ENCODE peak calls at places on chromosome 17, in five cellular contexts. W, C, M, E and B are unnamed samples. For H3K4me1, the result is how much of the 10 kb centered on the place peaks cover.

GRCh38 chr17:41315204-41315794 is at the start of gene KRTAP17-1:
- DNase-seq in W (no peak), C (no peak), M (no peak), E (no peak), B (no peak)

GRCh38 chr17:28404812-28405570 is 1.0 kb downstream of the SLC46A1 start:
- DNase-seq in W (no peak), C (no peak), M (no peak), E (no peak), B (no peak)

GRCh38 chr17:75587718-75588545 is at the start of gene MYO15B:
- DNase-seq in W (no peak), C (no peak), M (peak), E (no peak), B (peak)

GRCh38 chr17:55037828-55038227 is 69.3 kb downstream of the STXBP4 start:
- DNase-seq in W (no peak), C (no peak), M (no peak), E (no peak), B (peak)

GRCh38 chr17:41647940-41648410 is 23.6 kb upstream of the KRT17 start:
- DNase-seq in W (peak), C (peak), M (peak), E (peak), B (peak)

GRCh38 chr17:43779145-43780125 is 658 bp upstream of the DUSP3 start:
- DNase-seq in W (no peak), C (no peak), M (no peak), E (peak), B (no peak)

GRCh38 chr17:82006468-82007227 is 16.0 kb downstream of the CENPX start:
- DNase-seq in W (peak), C (no peak), M (peak), E (peak), B (no peak)

GRCh38 chr17:44122825-44123355 is 551 bp downstream of the HDAC5 start:
- DNase-seq in W (no peak), C (no peak), M (no peak), E (no peak), B (no peak)

GRCh38 chr17:50125420-50125997 is 4.5 kb downstream of the SAMD14 start:
- DNase-seq in W (no peak), C (no peak), M (peak), E (no peak), B (no peak)

GRCh38 chr17:11712445-11712844 is 114.2 kb downstream of the DNAH9 start:
- DNase-seq in W (no peak), C (no peak), M (no peak), E (no peak), B (no peak)

GRCh38 chr17:65459667-65460415 is 101.6 kb downstream of the AXIN2 start:
- DNase-seq in W (no peak), C (no peak), M (no peak), E (no peak), B (no peak)

GRCh38 chr17:77214743-77215142 is 74.0 kb downstream of the SEC14L1 start:
- DNase-seq in W (peak), C (peak), M (peak), E (peak), B (no peak)

GRCh38 chr17:2025220-2025621 is at the start of gene RTN4RL1:
- DNase-seq in W (peak), C (peak), M (peak), E (no peak), B (peak)

GRCh38 chr17:32827227-32827626 is 49.7 kb downstream of the MYO1D start:
- DNase-seq in W (no peak), C (no peak), M (no peak), E (no peak), B (no peak)

GRCh38 chr17:42277342-42277712 is 1.1 kb upstream of the STAT5B start:
- DNase-seq in W (no peak), C (no peak), M (no peak), E (no peak), B (no peak)

GRCh38 chr17:77859035-77859360 is 99.5 kb upstream of the TNRC6C start:
- DNase-seq in W (no peak), C (no peak), M (no peak), E (no peak), B (no peak)

GRCh38 chr17:14772776-14773175 is 471.9 kb downstream of the HS3ST3B1 start:
- DNase-seq in W (no peak), C (no peak), M (no peak), E (no peak), B (no peak)

GRCh38 chr17:20791626-20792025 is 212.1 kb downstream of the CDRT15L2 start:
- DNase-seq in W (no peak), C (no peak), M (no peak), E (no peak), B (no peak)

GRCh38 chr17:5667871-5668270 is 83.6 kb upstream of the NLRP1 start:
- DNase-seq in W (no peak), C (no peak), M (no peak), E (no peak), B (no peak)

GRCh38 chr17:18235743-18236256 is 10.4 kb downstream of the LLGL1 start:
- DNase-seq in W (peak), C (peak), M (peak), E (peak), B (peak)

GRCh38 chr17:32187276-32187675 is 45.0 kb downstream of the RHOT1 start:
- DNase-seq in W (no peak), C (no peak), M (no peak), E (peak), B (no peak)

GRCh38 chr17:15398291-15398690 is 56.9 kb upstream of the TEKT3 start:
- DNase-seq in W (peak), C (peak), M (peak), E (peak), B (no peak)

GRCh38 chr17:64004903-64005733 is 7.0 kb downstream of the PRR29 start:
- DNase-seq in W (no peak), C (no peak), M (no peak), E (no peak), B (no peak)
- H3K4me3 ChIP-seq in W (no peak), C (no peak), M (no peak), E (no peak), B (no peak)

DNA sequence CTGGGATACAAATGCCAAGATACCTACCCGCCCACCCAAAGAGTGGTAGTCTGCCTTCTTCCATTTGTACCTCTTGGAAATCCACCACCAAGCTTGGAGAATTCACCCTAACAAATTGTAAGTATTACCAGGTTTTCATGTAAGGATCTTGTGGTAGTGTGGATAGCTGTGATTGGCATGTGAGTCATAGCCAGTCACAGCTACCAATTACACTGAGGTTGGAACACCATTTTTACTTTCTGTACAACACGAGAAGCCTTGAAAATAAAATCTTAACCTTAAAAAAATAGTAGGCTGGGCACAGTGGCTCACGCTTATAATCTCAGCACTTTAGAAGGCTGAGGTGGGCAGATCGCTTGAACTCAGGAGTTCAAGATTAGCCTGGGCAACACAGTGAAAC is 18.5 kb upstream of the SLC35G3 start:
- DNase-seq in W (no peak), C (no peak), M (no peak), E (no peak), B (no peak)
- H3K4me1 ChIP-seq in W (under half), C (under half), M (under half), E (under half), B (half or more)

GRCh38 chr17:80981062-80981902 is 10.4 kb upstream of the CHMP6 start:
- DNase-seq in W (no peak), C (no peak), M (no peak), E (no peak), B (no peak)
- H3K4me3 ChIP-seq in W (no peak), C (no peak), M (peak), E (no peak), B (no peak)

GRCh38 chr17:49003557-49004511 is 6.6 kb downstream of the IGF2BP1 start:
- DNase-seq in W (peak), C (no peak), M (no peak), E (peak), B (no peak)
- H3K4me1 ChIP-seq in W (under half), C (under half), M (under half), E (under half), B (under half)